ENCODE peak calls at places on chromosomes 6 and 20, in four cellular contexts. One of them, this sample, is unnamed.

GRCh38 chr6:165913676-165914570 is 250.9 kb upstream of the PDE10A start:
- DNase-seq in GM23248: no peak
- DNase-seq in sigmoid colon: no peak
- DNase-seq in stomach: no peak
- DNase-seq in this sample: no peak

GRCh38 chr6:155275808-155276480 is 12.1 kb downstream of the CLDN20 start:
- DNase-seq in GM23248: peak; percentile 29
- DNase-seq in sigmoid colon: no peak
- DNase-seq in stomach: no peak
- DNase-seq in this sample: no peak

GRCh38 chr6:28587011-28587745 is 61.5 kb downstream of the GPX5 start:
- DNase-seq in stomach: peak; percentile 73
- DNase-seq in sigmoid colon: no peak
- DNase-seq in GM23248: peak; percentile 48
- DNase-seq in this sample: peak; percentile 90

GRCh38 chr6:113633638-113634037 is 223.5 kb upstream of the MARCKS start:
- DNase-seq in sigmoid colon: no peak
- DNase-seq in GM23248: no peak
- DNase-seq in stomach: no peak
- DNase-seq in this sample: no peak

GRCh38 chr6:168160506-168161370 is 81.7 kb upstream of the FRMD1 start:
- DNase-seq in stomach: no peak
- DNase-seq in GM23248: no peak
- DNase-seq in sigmoid colon: peak; percentile 29
- DNase-seq in this sample: no peak

GRCh38 chr6:143427109-143427817 is 23.2 kb downstream of the ADAT2 start:
- DNase-seq in sigmoid colon: peak; percentile 78
- DNase-seq in GM23248: peak; percentile 94
- DNase-seq in stomach: peak; percentile 69
- DNase-seq in this sample: peak; percentile 85

GRCh38 chr6:33312361-33313104 is 1.3 kb downstream of the TAPBP start:
- DNase-seq in sigmoid colon: peak; percentile 84
- DNase-seq in stomach: peak; percentile 78
- DNase-seq in GM23248: peak; percentile 86
- DNase-seq in this sample: peak; percentile 88

GRCh38 chr6:169250660-169251059 is 3.0 kb downstream of the THBS2 start:
- DNase-seq in GM23248: peak; percentile 96
- DNase-seq in sigmoid colon: peak; percentile 85
- DNase-seq in stomach: peak; percentile 21
- DNase-seq in this sample: no peak

GRCh38 chr6:3895303-3895635 is 46.1 kb downstream of the FAM50B start:
- DNase-seq in GM23248: no peak
- DNase-seq in sigmoid colon: no peak
- DNase-seq in stomach: no peak
- DNase-seq in this sample: no peak

GRCh38 chr6:85866758-85867401 is 224.2 kb upstream of the SYNCRIP start:
- DNase-seq in stomach: no peak
- DNase-seq in GM23248: peak; percentile 2
- DNase-seq in sigmoid colon: no peak
- DNase-seq in this sample: no peak

GRCh38 chr6:118743744-118744143 is 92.4 kb upstream of the CEP85L start:
- DNase-seq in stomach: no peak
- DNase-seq in sigmoid colon: no peak
- DNase-seq in GM23248: peak; percentile 55
- DNase-seq in this sample: no peak

GRCh38 chr6:27296106-27296783 is 15.8 kb downstream of the POM121L2 start:
- DNase-seq in GM23248: peak; percentile 60
- DNase-seq in sigmoid colon: no peak
- DNase-seq in stomach: no peak
- DNase-seq in this sample: no peak

GRCh38 chr6:155313602-155314091 is 637 bp downstream of the TFB1M start:
- DNase-seq in GM23248: peak; percentile 33
- DNase-seq in sigmoid colon: no peak
- DNase-seq in stomach: no peak
- DNase-seq in this sample: no peak

GRCh38 chr6:91523511-91523910 is 936.6 kb upstream of the MAP3K7 start:
- DNase-seq in sigmoid colon: no peak
- DNase-seq in stomach: no peak
- DNase-seq in GM23248: no peak
- DNase-seq in this sample: no peak

GRCh38 chr20:63457737-63458136 is 14.7 kb downstream of the KCNQ2 start:
- DNase-seq in sigmoid colon: no peak
- DNase-seq in GM23248: peak; percentile 78
- DNase-seq in stomach: peak; percentile 31
- DNase-seq in this sample: no peak

GRCh38 chr6:35613762-35614161 is 75.0 kb downstream of the FKBP5 start:
- DNase-seq in stomach: no peak
- DNase-seq in sigmoid colon: no peak
- DNase-seq in GM23248: no peak
- DNase-seq in this sample: no peak

GRCh38 chr20:57392512-57393271 is 1.5 kb downstream of the RBM38 start:
- DNase-seq in sigmoid colon: peak; percentile 87
- DNase-seq in stomach: peak; percentile 60
- DNase-seq in GM23248: no peak
- DNase-seq in this sample: peak; percentile 69

GRCh38 chr20:37179671-37180524 is 550 bp upstream of the MROH8 start:
- DNase-seq in sigmoid colon: no peak
- DNase-seq in stomach: no peak
- DNase-seq in GM23248: peak; percentile 84
- DNase-seq in this sample: no peak

GRCh38 chr6:157521665-157522335 is 140.8 kb downstream of the ZDHHC14 start:
- DNase-seq in sigmoid colon: no peak
- DNase-seq in stomach: no peak
- DNase-seq in GM23248: peak; percentile 5
- DNase-seq in this sample: no peak

GRCh38 chr6:3245216-3245615 is 13.5 kb upstream of the PSMG4 start:
- DNase-seq in GM23248: no peak
- DNase-seq in sigmoid colon: no peak
- DNase-seq in stomach: no peak
- DNase-seq in this sample: no peak

GRCh38 chr20:20536240-20536933 is 168.5 kb downstream of the INSM1 start:
- DNase-seq in sigmoid colon: no peak
- DNase-seq in stomach: no peak
- DNase-seq in GM23248: no peak
- DNase-seq in this sample: no peak

GRCh38 chr6:138107752-138108592 is 753 bp upstream of the PERP start:
- DNase-seq in sigmoid colon: no peak
- DNase-seq in GM23248: no peak
- DNase-seq in stomach: peak; percentile 70
- DNase-seq in this sample: peak; percentile 68

GRCh38 chr6:151409260-151409659 is 17.9 kb upstream of the ZBTB2 start:
- DNase-seq in stomach: no peak
- DNase-seq in GM23248: no peak
- DNase-seq in sigmoid colon: no peak
- DNase-seq in this sample: no peak
- H3K27ac ChIP-seq in stomach: no peak overlapping the region
- H3K27ac ChIP-seq in GM23248: no peak overlapping the region
- H3K27ac ChIP-seq in sigmoid colon: no peak overlapping the region
- H3K27ac ChIP-seq in this sample: no peak overlapping the region

DNA sequence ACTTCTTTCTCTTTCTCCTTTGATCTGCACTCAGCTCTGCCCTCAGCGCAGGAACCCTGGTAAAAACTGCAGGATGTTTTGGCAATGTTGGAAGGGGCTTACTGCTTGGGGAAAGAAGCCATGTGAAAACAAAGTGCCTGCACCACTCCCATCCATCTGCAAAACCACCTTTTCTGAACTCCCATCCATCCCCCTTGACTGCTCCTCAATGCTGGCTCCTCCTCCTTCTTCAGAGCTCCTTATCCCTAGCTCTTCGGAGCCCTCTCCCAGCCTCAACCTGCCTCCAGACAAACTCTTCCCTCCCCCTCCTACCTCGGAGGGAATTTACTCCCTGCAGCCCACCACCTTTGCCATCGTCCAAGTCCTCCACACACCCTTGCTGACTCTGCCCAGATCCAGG is 4.2 kb upstream of the ZBTB12 start:
- DNase-seq in GM23248: no peak
- DNase-seq in sigmoid colon: no peak
- DNase-seq in stomach: no peak
- DNase-seq in this sample: no peak
- H3K4me3 ChIP-seq in GM23248: no peak overlapping the region
- H3K4me3 ChIP-seq in sigmoid colon: no peak overlapping the region
- H3K4me3 ChIP-seq in stomach: no peak overlapping the region
- H3K4me3 ChIP-seq in this sample: no peak overlapping the region

GRCh38 chr6:53855940-53856339 is 61.1 kb downstream of the LRRC1 start:
- DNase-seq in sigmoid colon: no peak
- DNase-seq in GM23248: no peak
- DNase-seq in stomach: no peak
- DNase-seq in this sample: no peak

GRCh38 chr6:53858196-53858595 is 63.4 kb downstream of the LRRC1 start:
- DNase-seq in sigmoid colon: no peak
- DNase-seq in stomach: no peak
- DNase-seq in GM23248: no peak
- DNase-seq in this sample: no peak

GRCh38 chr6:53852805-53853204 is 58.0 kb downstream of the LRRC1 start:
- DNase-seq in stomach: no peak
- DNase-seq in GM23248: no peak
- DNase-seq in sigmoid colon: no peak
- DNase-seq in this sample: no peak

GRCh38 chr6:53857318-53858094 is 62.7 kb downstream of the LRRC1 start:
- DNase-seq in sigmoid colon: no peak
- DNase-seq in stomach: no peak
- DNase-seq in GM23248: peak; percentile 4
- DNase-seq in this sample: no peak

DNA sequence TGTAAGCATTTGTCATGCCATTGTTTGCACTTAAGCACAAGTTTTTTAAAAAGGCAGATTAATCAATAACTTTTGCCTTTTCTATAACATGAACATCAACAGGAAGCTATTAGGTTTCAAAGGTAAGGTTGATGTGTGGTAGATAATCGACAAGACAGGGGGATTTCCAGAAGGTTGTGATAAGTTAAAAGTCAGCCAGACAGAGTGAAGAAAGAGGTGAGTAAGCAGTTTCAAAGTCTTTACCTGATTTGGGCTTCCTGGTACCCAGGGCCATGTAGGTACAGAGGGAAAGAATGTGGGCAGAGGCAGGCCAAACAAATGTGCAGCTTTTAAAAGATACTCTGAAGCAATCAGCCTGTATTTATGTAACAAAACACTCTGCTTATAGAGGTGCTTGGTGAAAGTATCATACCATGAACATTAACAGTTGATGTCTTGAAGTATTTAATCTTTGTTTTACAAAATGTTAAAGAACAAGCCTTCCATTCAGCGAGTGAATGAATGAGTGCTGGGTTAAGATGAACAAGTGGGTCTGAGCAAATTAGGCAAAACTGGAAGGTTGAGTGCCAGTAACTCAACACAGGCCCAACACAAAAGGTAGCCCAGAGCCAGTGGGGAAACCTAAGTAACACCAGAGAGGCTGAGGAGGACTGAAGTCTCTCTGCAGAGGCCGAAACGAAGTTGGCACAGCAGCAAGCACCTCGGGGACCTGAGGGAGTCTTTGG is 60.2 kb downstream of the LRRC1 start:
- DNase-seq in GM23248: no peak
- DNase-seq in sigmoid colon: no peak
- DNase-seq in stomach: no peak
- DNase-seq in this sample: no peak
- H3K27ac ChIP-seq in GM23248: no peak overlapping the region
- H3K27ac ChIP-seq in sigmoid colon: no peak overlapping the region
- H3K27ac ChIP-seq in stomach: no peak overlapping the region
- H3K27ac ChIP-seq in this sample: no peak overlapping the region

DNA sequence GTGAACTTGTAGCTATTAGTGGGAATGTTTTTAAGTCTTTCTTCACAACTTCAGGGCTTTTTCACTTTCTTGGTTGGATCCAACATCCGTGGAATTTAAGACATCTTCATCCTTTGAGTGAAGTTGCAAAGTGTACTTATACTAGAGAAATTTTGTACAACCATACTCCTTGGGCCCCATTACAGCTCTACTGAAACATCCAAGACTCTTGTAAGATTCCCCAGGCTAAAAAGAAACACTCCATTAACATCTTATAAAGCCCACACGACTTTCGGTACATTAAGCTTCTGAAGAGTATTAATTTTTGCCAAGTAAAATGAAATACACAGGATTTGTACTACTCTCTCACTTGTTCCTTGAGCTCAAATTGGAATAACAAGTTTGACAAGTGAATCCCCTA is 5.4 kb downstream of the PCNA start:
- DNase-seq in GM23248: no peak
- DNase-seq in stomach: no peak
- DNase-seq in sigmoid colon: no peak
- DNase-seq in this sample: no peak
- H3K4me3 ChIP-seq in GM23248: no peak overlapping the region
- H3K4me3 ChIP-seq in stomach: no peak overlapping the region
- H3K4me3 ChIP-seq in sigmoid colon: no peak overlapping the region
- H3K4me3 ChIP-seq in this sample: no peak overlapping the region

DNA sequence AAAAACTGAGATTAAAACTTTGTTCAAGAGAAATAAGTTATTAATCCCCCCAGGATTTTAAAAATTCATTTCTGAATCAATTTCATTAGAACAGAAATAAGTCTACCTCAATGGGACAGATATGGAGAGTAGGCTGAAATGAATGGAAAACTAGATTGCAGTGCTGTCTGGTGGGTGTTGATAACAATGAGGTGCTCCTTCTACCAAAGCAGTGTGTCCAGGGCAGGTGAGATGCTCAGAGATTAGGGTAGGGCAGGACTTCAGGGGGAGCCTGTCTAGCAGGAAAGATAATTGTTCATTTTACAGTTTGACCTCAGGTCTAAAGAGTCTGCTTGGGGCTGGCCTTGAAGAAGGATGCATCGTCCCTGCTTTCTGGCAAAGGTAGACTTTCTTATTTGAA is 38.0 kb upstream of the MYLIP start:
- DNase-seq in sigmoid colon: no peak
- DNase-seq in GM23248: no peak
- DNase-seq in stomach: no peak
- DNase-seq in this sample: no peak
- H3K27ac ChIP-seq in sigmoid colon: no peak overlapping the region
- H3K27ac ChIP-seq in GM23248: no peak overlapping the region
- H3K27ac ChIP-seq in stomach: no peak overlapping the region
- H3K27ac ChIP-seq in this sample: no peak overlapping the region

GRCh38 chr20:61619751-61620150 is 367.7 kb downstream of the CDH4 start:
- DNase-seq in sigmoid colon: no peak
- DNase-seq in stomach: no peak
- DNase-seq in GM23248: no peak
- DNase-seq in this sample: no peak
- H3K4me3 ChIP-seq in sigmoid colon: no peak overlapping the region
- H3K4me3 ChIP-seq in stomach: no peak overlapping the region
- H3K4me3 ChIP-seq in GM23248: no peak overlapping the region
- H3K4me3 ChIP-seq in this sample: no peak overlapping the region

GRCh38 chr6:116352515-116353471 is 18.0 kb upstream of the DSE start:
- DNase-seq in stomach: no peak
- DNase-seq in sigmoid colon: no peak
- DNase-seq in GM23248: peak; percentile 71
- DNase-seq in this sample: no peak
- H3K27ac ChIP-seq in stomach: peak overlapping the region; percentile 27
- H3K27ac ChIP-seq in sigmoid colon: peak overlapping the region; percentile 17
- H3K27ac ChIP-seq in GM23248: peak overlapping the region; percentile 66
- H3K27ac ChIP-seq in this sample: peak overlapping the region; percentile 45

GRCh38 chr6:148212366-148212765 is 130.3 kb upstream of the SASH1 start:
- DNase-seq in stomach: no peak
- DNase-seq in GM23248: no peak
- DNase-seq in sigmoid colon: no peak
- DNase-seq in this sample: no peak
- H3K4me3 ChIP-seq in stomach: no peak overlapping the region
- H3K4me3 ChIP-seq in GM23248: no peak overlapping the region
- H3K4me3 ChIP-seq in sigmoid colon: no peak overlapping the region
- H3K4me3 ChIP-seq in this sample: no peak overlapping the region

This sample was measured in upper lobe of right lung.